ENCODE peak calls at places on chromosomes 11 and 22, in eight cellular contexts. One of them, this sample, is unnamed. For H3K36me3, the result is how much of the 10 kb centered on the place peaks cover.

GRCh38 chr11:129333873-129334272 is 41.8 kb upstream of the BARX2 start:
- DNase-seq in brain microvascular endothelial cell: no peak
- DNase-seq in right atrium auricular region: no peak
- DNase-seq in NT2/D1: no peak
- DNase-seq in CD8-positive, alpha-beta memory T cell: no peak
- DNase-seq in lung: no peak
- DNase-seq in left ventricle myocardium inferior: no peak
- DNase-seq in bronchial epithelial cell: peak
- DNase-seq in this sample: no peak

GRCh38 chr11:2528301-2529050 is 83.7 kb downstream of the KCNQ1 start:
- DNase-seq in brain microvascular endothelial cell: no peak
- DNase-seq in right atrium auricular region: no peak
- DNase-seq in NT2/D1: no peak
- DNase-seq in CD8-positive, alpha-beta memory T cell: no peak
- DNase-seq in lung: no peak
- DNase-seq in left ventricle myocardium inferior: no peak
- DNase-seq in bronchial epithelial cell: peak
- DNase-seq in this sample: no peak

GRCh38 chr11:115527534-115528125 is 23.4 kb upstream of the CADM1 start:
- DNase-seq in brain microvascular endothelial cell: no peak
- DNase-seq in right atrium auricular region: no peak
- DNase-seq in NT2/D1: no peak
- DNase-seq in CD8-positive, alpha-beta memory T cell: no peak
- DNase-seq in lung: no peak
- DNase-seq in left ventricle myocardium inferior: no peak
- DNase-seq in bronchial epithelial cell: peak
- DNase-seq in this sample: no peak

GRCh38 chr11:3156282-3156660 is 8.8 kb downstream of the OSBPL5 start:
- DNase-seq in brain microvascular endothelial cell: peak
- DNase-seq in right atrium auricular region: no peak
- DNase-seq in NT2/D1: no peak
- DNase-seq in CD8-positive, alpha-beta memory T cell: no peak
- DNase-seq in lung: no peak
- DNase-seq in left ventricle myocardium inferior: peak
- DNase-seq in bronchial epithelial cell: no peak
- DNase-seq in this sample: no peak

GRCh38 chr22:17132112-17132511 is 11.0 kb upstream of the TMEM121B start:
- DNase-seq in brain microvascular endothelial cell: no peak
- DNase-seq in right atrium auricular region: no peak
- DNase-seq in NT2/D1: no peak
- DNase-seq in CD8-positive, alpha-beta memory T cell: no peak
- DNase-seq in lung: no peak
- DNase-seq in left ventricle myocardium inferior: peak
- DNase-seq in bronchial epithelial cell: no peak
- DNase-seq in this sample: no peak

GRCh38 chr11:104361975-104362374 is 198.0 kb upstream of the PDGFD start:
- DNase-seq in brain microvascular endothelial cell: no peak
- DNase-seq in right atrium auricular region: no peak
- DNase-seq in NT2/D1: no peak
- DNase-seq in CD8-positive, alpha-beta memory T cell: no peak
- DNase-seq in lung: no peak
- DNase-seq in left ventricle myocardium inferior: no peak
- DNase-seq in bronchial epithelial cell: no peak
- DNase-seq in this sample: no peak

GRCh38 chr22:35113341-35113740 is 47.4 kb downstream of the ISX start:
- DNase-seq in brain microvascular endothelial cell: no peak
- DNase-seq in right atrium auricular region: no peak
- DNase-seq in NT2/D1: no peak
- DNase-seq in CD8-positive, alpha-beta memory T cell: no peak
- DNase-seq in lung: no peak
- DNase-seq in left ventricle myocardium inferior: no peak
- DNase-seq in bronchial epithelial cell: no peak
- DNase-seq in this sample: no peak

GRCh38 chr22:23219787-23220484 is 39.6 kb downstream of the BCR start:
- DNase-seq in brain microvascular endothelial cell: peak
- DNase-seq in right atrium auricular region: no peak
- DNase-seq in NT2/D1: no peak
- DNase-seq in CD8-positive, alpha-beta memory T cell: peak
- DNase-seq in lung: peak
- DNase-seq in left ventricle myocardium inferior: no peak
- DNase-seq in bronchial epithelial cell: peak
- DNase-seq in this sample: peak

GRCh38 chr11:119369035-119369925 is 12.2 kb downstream of the USP2 start:
- DNase-seq in brain microvascular endothelial cell: no peak
- DNase-seq in right atrium auricular region: no peak
- DNase-seq in NT2/D1: no peak
- DNase-seq in CD8-positive, alpha-beta memory T cell: no peak
- DNase-seq in lung: no peak
- DNase-seq in left ventricle myocardium inferior: peak
- DNase-seq in bronchial epithelial cell: no peak
- DNase-seq in this sample: no peak

GRCh38 chr11:43983221-43983795 is 40.9 kb downstream of the C11orf96 start:
- DNase-seq in brain microvascular endothelial cell: no peak
- DNase-seq in right atrium auricular region: no peak
- DNase-seq in NT2/D1: no peak
- DNase-seq in CD8-positive, alpha-beta memory T cell: no peak
- DNase-seq in lung: no peak
- DNase-seq in left ventricle myocardium inferior: no peak
- DNase-seq in bronchial epithelial cell: peak
- DNase-seq in this sample: no peak

GRCh38 chr11:6488831-6489230 is 7.5 kb downstream of the TIMM10B start:
- DNase-seq in brain microvascular endothelial cell: no peak
- DNase-seq in right atrium auricular region: no peak
- DNase-seq in NT2/D1: no peak
- DNase-seq in CD8-positive, alpha-beta memory T cell: no peak
- DNase-seq in lung: no peak
- DNase-seq in left ventricle myocardium inferior: no peak
- DNase-seq in bronchial epithelial cell: no peak
- DNase-seq in this sample: no peak

GRCh38 chr11:104033134-104033533 is 3.3 kb upstream of the DDI1 start:
- DNase-seq in brain microvascular endothelial cell: peak
- DNase-seq in right atrium auricular region: no peak
- DNase-seq in NT2/D1: no peak
- DNase-seq in CD8-positive, alpha-beta memory T cell: no peak
- DNase-seq in lung: no peak
- DNase-seq in left ventricle myocardium inferior: no peak
- DNase-seq in bronchial epithelial cell: peak
- DNase-seq in this sample: peak

GRCh38 chr11:36455658-36456111 is 54.4 kb downstream of the TRAF6 start:
- DNase-seq in brain microvascular endothelial cell: peak
- DNase-seq in right atrium auricular region: peak
- DNase-seq in NT2/D1: peak
- DNase-seq in CD8-positive, alpha-beta memory T cell: no peak
- DNase-seq in lung: no peak
- DNase-seq in left ventricle myocardium inferior: peak
- DNase-seq in bronchial epithelial cell: peak
- DNase-seq in this sample: peak

GRCh38 chr22:24564376-24565058 is 8.7 kb downstream of the SNRPD3 start:
- DNase-seq in brain microvascular endothelial cell: no peak
- DNase-seq in right atrium auricular region: no peak
- DNase-seq in NT2/D1: no peak
- DNase-seq in CD8-positive, alpha-beta memory T cell: no peak
- DNase-seq in lung: no peak
- DNase-seq in left ventricle myocardium inferior: no peak
- DNase-seq in bronchial epithelial cell: no peak
- DNase-seq in this sample: no peak

GRCh38 chr11:114180301-114181055 is 115.7 kb upstream of the NNMT start:
- DNase-seq in brain microvascular endothelial cell: no peak
- DNase-seq in right atrium auricular region: no peak
- DNase-seq in NT2/D1: no peak
- DNase-seq in CD8-positive, alpha-beta memory T cell: no peak
- DNase-seq in lung: peak
- DNase-seq in left ventricle myocardium inferior: no peak
- DNase-seq in bronchial epithelial cell: peak
- DNase-seq in this sample: no peak

GRCh38 chr11:25899761-25900160 is 432.2 kb upstream of the ANO3 start:
- DNase-seq in brain microvascular endothelial cell: no peak
- DNase-seq in right atrium auricular region: no peak
- DNase-seq in NT2/D1: no peak
- DNase-seq in CD8-positive, alpha-beta memory T cell: no peak
- DNase-seq in lung: no peak
- DNase-seq in left ventricle myocardium inferior: no peak
- DNase-seq in bronchial epithelial cell: no peak
- DNase-seq in this sample: no peak

GRCh38 chr11:117885777-117886176 is 9.3 kb upstream of the FXYD6 start:
- DNase-seq in brain microvascular endothelial cell: no peak
- DNase-seq in right atrium auricular region: peak
- DNase-seq in NT2/D1: no peak
- DNase-seq in CD8-positive, alpha-beta memory T cell: no peak
- DNase-seq in lung: peak
- DNase-seq in left ventricle myocardium inferior: peak
- DNase-seq in bronchial epithelial cell: no peak
- DNase-seq in this sample: no peak

GRCh38 chr11:15976433-15977045 is 379.8 kb downstream of the SOX6 start:
- DNase-seq in brain microvascular endothelial cell: no peak
- DNase-seq in right atrium auricular region: no peak
- DNase-seq in NT2/D1: no peak
- DNase-seq in CD8-positive, alpha-beta memory T cell: no peak
- DNase-seq in lung: no peak
- DNase-seq in left ventricle myocardium inferior: no peak
- DNase-seq in bronchial epithelial cell: peak
- DNase-seq in this sample: peak

GRCh38 chr11:112004389-112004788 is 20.8 kb upstream of the DLAT start:
- DNase-seq in brain microvascular endothelial cell: peak
- DNase-seq in right atrium auricular region: no peak
- DNase-seq in NT2/D1: no peak
- DNase-seq in CD8-positive, alpha-beta memory T cell: no peak
- DNase-seq in lung: no peak
- DNase-seq in left ventricle myocardium inferior: no peak
- DNase-seq in bronchial epithelial cell: no peak
- DNase-seq in this sample: peak

GRCh38 chr11:120549346-120549745 is 37.8 kb downstream of the GRIK4 start:
- DNase-seq in brain microvascular endothelial cell: no peak
- DNase-seq in right atrium auricular region: no peak
- DNase-seq in NT2/D1: no peak
- DNase-seq in CD8-positive, alpha-beta memory T cell: no peak
- DNase-seq in lung: no peak
- DNase-seq in left ventricle myocardium inferior: no peak
- DNase-seq in bronchial epithelial cell: no peak
- DNase-seq in this sample: no peak

GRCh38 chr11:61827573-61828378 is at the start of gene FADS2:
- DNase-seq in brain microvascular endothelial cell: peak
- DNase-seq in right atrium auricular region: peak
- DNase-seq in NT2/D1: peak
- DNase-seq in CD8-positive, alpha-beta memory T cell: peak
- DNase-seq in lung: peak
- DNase-seq in left ventricle myocardium inferior: peak
- DNase-seq in bronchial epithelial cell: peak
- DNase-seq in this sample: peak

GRCh38 chr11:13339196-13340153 is 61.9 kb downstream of the BMAL1 start:
- DNase-seq in brain microvascular endothelial cell: peak
- DNase-seq in right atrium auricular region: no peak
- DNase-seq in NT2/D1: no peak
- DNase-seq in CD8-positive, alpha-beta memory T cell: peak
- DNase-seq in lung: peak
- DNase-seq in left ventricle myocardium inferior: no peak
- DNase-seq in bronchial epithelial cell: peak
- DNase-seq in this sample: peak

GRCh38 chr22:19292262-19293230 is 1.0 kb upstream of the CLTCL1 start:
- DNase-seq in brain microvascular endothelial cell: no peak
- DNase-seq in right atrium auricular region: no peak
- DNase-seq in NT2/D1: no peak
- DNase-seq in CD8-positive, alpha-beta memory T cell: no peak
- DNase-seq in lung: no peak
- DNase-seq in left ventricle myocardium inferior: peak
- DNase-seq in bronchial epithelial cell: peak
- DNase-seq in this sample: peak

GRCh38 chr22:36430863-36431262 is 43.1 kb upstream of the MYH9 start:
- DNase-seq in brain microvascular endothelial cell: peak
- DNase-seq in right atrium auricular region: no peak
- DNase-seq in NT2/D1: no peak
- DNase-seq in CD8-positive, alpha-beta memory T cell: no peak
- DNase-seq in lung: no peak
- DNase-seq in left ventricle myocardium inferior: no peak
- DNase-seq in bronchial epithelial cell: no peak
- DNase-seq in this sample: no peak

GRCh38 chr11:128653828-128654231 is 40.0 kb upstream of the FLI1 start:
- DNase-seq in brain microvascular endothelial cell: peak
- DNase-seq in right atrium auricular region: peak
- DNase-seq in NT2/D1: no peak
- DNase-seq in CD8-positive, alpha-beta memory T cell: no peak
- DNase-seq in lung: peak
- DNase-seq in left ventricle myocardium inferior: peak
- DNase-seq in bronchial epithelial cell: peak
- DNase-seq in this sample: no peak

GRCh38 chr11:128464878-128465277 is 122.5 kb downstream of the ETS1 start:
- DNase-seq in brain microvascular endothelial cell: no peak
- DNase-seq in right atrium auricular region: no peak
- DNase-seq in NT2/D1: no peak
- DNase-seq in CD8-positive, alpha-beta memory T cell: peak
- DNase-seq in lung: no peak
- DNase-seq in left ventricle myocardium inferior: no peak
- DNase-seq in bronchial epithelial cell: no peak
- DNase-seq in this sample: no peak

GRCh38 chr11:120217941-120218694 is 7.3 kb downstream of the OAF start:
- DNase-seq in brain microvascular endothelial cell: no peak
- DNase-seq in right atrium auricular region: no peak
- DNase-seq in NT2/D1: no peak
- DNase-seq in CD8-positive, alpha-beta memory T cell: no peak
- DNase-seq in lung: no peak
- DNase-seq in left ventricle myocardium inferior: no peak
- DNase-seq in bronchial epithelial cell: no peak
- DNase-seq in this sample: no peak

GRCh38 chr22:29338398-29338797 is 22.9 kb upstream of the RASL10A start:
- DNase-seq in brain microvascular endothelial cell: no peak
- DNase-seq in right atrium auricular region: no peak
- DNase-seq in NT2/D1: no peak
- DNase-seq in CD8-positive, alpha-beta memory T cell: no peak
- DNase-seq in lung: no peak
- DNase-seq in left ventricle myocardium inferior: no peak
- DNase-seq in bronchial epithelial cell: no peak
- DNase-seq in this sample: no peak
- H3K4me3 ChIP-seq in brain microvascular endothelial cell: no peak
- H3K4me3 ChIP-seq in right atrium auricular region: no peak
- H3K4me3 ChIP-seq in NT2/D1: no peak
- H3K4me3 ChIP-seq in CD8-positive, alpha-beta memory T cell: no peak
- H3K4me3 ChIP-seq in lung: no peak
- H3K4me3 ChIP-seq in left ventricle myocardium inferior: no peak
- H3K4me3 ChIP-seq in bronchial epithelial cell: no peak
- H3K4me3 ChIP-seq in this sample: no peak

GRCh38 chr22:21898354-21898896 is 31.0 kb upstream of the MAPK1 start:
- DNase-seq in brain microvascular endothelial cell: no peak
- DNase-seq in right atrium auricular region: no peak
- DNase-seq in NT2/D1: no peak
- DNase-seq in CD8-positive, alpha-beta memory T cell: no peak
- DNase-seq in lung: no peak
- DNase-seq in left ventricle myocardium inferior: no peak
- DNase-seq in bronchial epithelial cell: no peak
- DNase-seq in this sample: no peak
- H3K36me3 ChIP-seq in brain microvascular endothelial cell: under half
- H3K36me3 ChIP-seq in right atrium auricular region: under half
- H3K36me3 ChIP-seq in NT2/D1: under half
- H3K36me3 ChIP-seq in CD8-positive, alpha-beta memory T cell: under half
- H3K36me3 ChIP-seq in lung: under half
- H3K36me3 ChIP-seq in left ventricle myocardium inferior: under half
- H3K36me3 ChIP-seq in bronchial epithelial cell: under half
- H3K36me3 ChIP-seq in this sample: under half

GRCh38 chr22:30324008-30324730 is 2.6 kb downstream of the TBC1D10A start:
- DNase-seq in brain microvascular endothelial cell: no peak
- DNase-seq in right atrium auricular region: no peak
- DNase-seq in NT2/D1: no peak
- DNase-seq in CD8-positive, alpha-beta memory T cell: peak
- DNase-seq in lung: no peak
- DNase-seq in left ventricle myocardium inferior: no peak
- DNase-seq in bronchial epithelial cell: no peak
- DNase-seq in this sample: no peak
- H3K4me3 ChIP-seq in brain microvascular endothelial cell: peak
- H3K4me3 ChIP-seq in right atrium auricular region: peak
- H3K4me3 ChIP-seq in NT2/D1: no peak
- H3K4me3 ChIP-seq in CD8-positive, alpha-beta memory T cell: peak
- H3K4me3 ChIP-seq in lung: no peak
- H3K4me3 ChIP-seq in left ventricle myocardium inferior: peak
- H3K4me3 ChIP-seq in bronchial epithelial cell: no peak
- H3K4me3 ChIP-seq in this sample: no peak

GRCh38 chr11:64287676-64288352 is 2.2 kb downstream of the GPR137 start:
- DNase-seq in brain microvascular endothelial cell: no peak
- DNase-seq in right atrium auricular region: no peak
- DNase-seq in NT2/D1: no peak
- DNase-seq in CD8-positive, alpha-beta memory T cell: no peak
- DNase-seq in lung: no peak
- DNase-seq in left ventricle myocardium inferior: no peak
- DNase-seq in bronchial epithelial cell: no peak
- DNase-seq in this sample: no peak
- H3K36me3 ChIP-seq in brain microvascular endothelial cell: under half
- H3K36me3 ChIP-seq in right atrium auricular region: under half
- H3K36me3 ChIP-seq in NT2/D1: under half
- H3K36me3 ChIP-seq in CD8-positive, alpha-beta memory T cell: under half
- H3K36me3 ChIP-seq in lung: under half
- H3K36me3 ChIP-seq in left ventricle myocardium inferior: under half
- H3K36me3 ChIP-seq in bronchial epithelial cell: under half
- H3K36me3 ChIP-seq in this sample: under half